ENCODE peak calls at places on chromosomes 3 and 15, in five cellular contexts. R, B, Q, T and E are unnamed samples.

GRCh38 chr3:171788546-171789351 is 21.5 kb downstream of the PLD1 start:
- DNase-seq in Q (peak), B (no peak), R (no peak), T (no peak), E (no peak)

GRCh38 chr15:51398676-51399075 is 57.2 kb downstream of the GLDN start:
- DNase-seq in T (no peak), R (no peak), B (no peak), Q (no peak), E (no peak)

GRCh38 chr3:150253622-150254021 is 154.5 kb upstream of the TSC22D2 start:
- DNase-seq in T (no peak), B (no peak), Q (no peak), R (no peak), E (no peak)

GRCh38 chr3:69014022-69014580 is 617 bp upstream of the EOGT start:
- DNase-seq in R (no peak), T (no peak), Q (no peak), B (no peak), E (no peak)

GRCh38 chr3:880371-880770 is 212.5 kb upstream of the CNTN6 start:
- DNase-seq in B (no peak), Q (no peak), R (no peak), T (no peak), E (no peak)

GRCh38 chr3:109825971-109826810 is 488.8 kb upstream of the DPPA4 start:
- DNase-seq in T (no peak), R (no peak), Q (no peak), B (no peak), E (peak)

GRCh38 chr3:13115616-13115910 is 42.3 kb upstream of the IQSEC1 start:
- DNase-seq in Q (no peak), R (no peak), B (no peak), T (no peak), E (no peak)

GRCh38 chr3:62128028-62128427 is 245.3 kb downstream of the FEZF2 start:
- DNase-seq in R (no peak), Q (peak), B (no peak), T (no peak), E (no peak)

GRCh38 chr15:40282870-40283614 is at the start of gene ANKRD63:
- DNase-seq in T (peak), Q (peak), R (no peak), B (peak), E (no peak)

GRCh38 chr3:128946411-128946810 is 47.5 kb downstream of the CFAP92 start:
- DNase-seq in R (no peak), B (no peak), Q (peak), T (no peak), E (no peak)

GRCh38 chr3:123070471-123070870 is 3.6 kb downstream of the PDIA5 start:
- DNase-seq in R (no peak), B (no peak), T (no peak), Q (no peak), E (no peak)

GRCh38 chr3:108669211-108669610 is 79.7 kb downstream of the DZIP3 start:
- DNase-seq in Q (no peak), B (no peak), R (no peak), T (no peak), E (no peak)

GRCh38 chr3:143421556-143421955 is 302.0 kb downstream of the CHST2 start:
- DNase-seq in B (no peak), Q (no peak), T (no peak), R (no peak), E (no peak)

GRCh38 chr15:74843891-74844299 is 939 bp upstream of the ULK3 start:
- DNase-seq in B (no peak), T (no peak), Q (no peak), R (no peak), E (no peak)

GRCh38 chr3:177835008-177835407 is 637.7 kb upstream of the TBL1XR1 start:
- DNase-seq in Q (peak), T (no peak), R (no peak), B (no peak), E (no peak)

GRCh38 chr15:36392666-36393266 is 186.7 kb upstream of the CDIN1 start:
- DNase-seq in R (no peak), Q (no peak), T (no peak), B (no peak), E (no peak)

GRCh38 chr15:51580385-51580784 is 42.2 kb downstream of the DMXL2 start:
- DNase-seq in Q (no peak), R (no peak), T (no peak), B (no peak), E (no peak)

GRCh38 chr3:30952786-30953185 is 58.3 kb upstream of the GADL1 start:
- DNase-seq in Q (peak), T (no peak), R (no peak), B (no peak), E (no peak)

GRCh38 chr3:111867889-111868426 is 8.9 kb downstream of the PHLDB2 start:
- DNase-seq in R (no peak), B (no peak), Q (no peak), T (no peak), E (no peak)

GRCh38 chr3:15982667-15983145 is 184.9 kb upstream of the ANKRD28 start:
- DNase-seq in R (peak), B (no peak), T (no peak), Q (peak), E (peak)

GRCh38 chr3:196216081-196216564 is at the start of gene SLC51A:
- DNase-seq in Q (no peak), R (no peak), B (no peak), T (no peak), E (no peak)

GRCh38 chr3:43405888-43406636 is 119.7 kb downstream of the SNRK start:
- DNase-seq in T (no peak), B (no peak), Q (peak), R (no peak), E (no peak)

GRCh38 chr15:41966414-41966812 is 5.9 kb downstream of the EHD4 start:
- DNase-seq in R (no peak), B (no peak), Q (no peak), T (no peak), E (no peak)

GRCh38 chr15:25860885-25861866 is 2.0 kb downstream of the ATP10A start:
- DNase-seq in B (no peak), Q (peak), T (peak), R (no peak), E (no peak)

GRCh38 chr3:127161973-127162579 is 30.9 kb upstream of the PRR23E start:
- DNase-seq in B (no peak), R (no peak), Q (no peak), T (no peak), E (no peak)

GRCh38 chr15:41567870-41568269 is 8.9 kb downstream of the TYRO3 start:
- DNase-seq in Q (no peak), T (no peak), B (no peak), R (peak), E (no peak)

GRCh38 chr15:94164202-94164807 is 67.1 kb upstream of the MCTP2 start:
- DNase-seq in R (peak), B (peak), T (peak), Q (peak), E (no peak)